ENCODE peak calls at places on chromosomes 7 and 10, in ten cellular contexts. K is CD8-positive, alpha-beta T cell; V is suprapubic skin; I is astrocyte; F is sigmoid colon; H is lower lobe of right lung; Z is PC-3; G is endodermal cell; S is cardiac muscle cell; N is prostate gland. Q is an unnamed sample. For H3K27me3, the result is how much of the 10 kb centered on the place peaks cover.

GRCh38 chr7:128366290-128366689 is 4.8 kb upstream of the PRRT4 start:
- DNase-seq in K (no peak), V (no peak), I (no peak), F (peak), H (no peak), Z (no peak), G (no peak), S (no peak), N (no peak), Q (no peak)

GRCh38 chr10:49187044-49187484 is 1.1 kb downstream of the TMEM273 start:
- DNase-seq in K (no peak), V (no peak), I (no peak), F (no peak), H (no peak), Z (no peak), G (no peak), S (no peak), N (no peak), Q (no peak)

GRCh38 chr7:44375236-44375699 is 49.9 kb upstream of the CAMK2B start:
- DNase-seq in K (no peak), V (no peak), I (no peak), F (peak), H (no peak), Z (peak), G (peak), S (peak), N (no peak), Q (no peak)

GRCh38 chr7:42053834-42054233 is 183.2 kb downstream of the GLI3 start:
- DNase-seq in K (no peak), V (no peak), I (peak), F (no peak), H (no peak), Z (peak), G (no peak), S (no peak), N (no peak), Q (no peak)

GRCh38 chr7:569996-570800 is 50.6 kb upstream of the PDGFA start:
- DNase-seq in K (no peak), V (no peak), I (no peak), F (no peak), H (peak), Z (no peak), G (no peak), S (no peak), N (no peak), Q (no peak)

GRCh38 chr7:90966346-90966745 is 297.9 kb upstream of the FZD1 start:
- DNase-seq in K (no peak), V (no peak), I (no peak), F (no peak), H (no peak), Z (no peak), G (no peak), S (no peak), N (no peak), Q (no peak)

GRCh38 chr10:29387269-29387668 is 98.4 kb downstream of the LYZL1 start:
- DNase-seq in K (no peak), V (no peak), I (no peak), F (no peak), H (no peak), Z (no peak), G (no peak), S (peak), N (no peak), Q (no peak)

GRCh38 chr7:134784251-134785049 is 5.0 kb downstream of the CALD1 start:
- DNase-seq in K (no peak), V (no peak), I (peak), F (no peak), H (no peak), Z (no peak), G (no peak), S (no peak), N (no peak), Q (no peak)

GRCh38 chr10:112071596-112072133 is 111.9 kb downstream of the GPAM start:
- DNase-seq in K (no peak), V (no peak), I (no peak), F (no peak), H (no peak), Z (peak), G (no peak), S (no peak), N (no peak), Q (no peak)

GRCh38 chr7:114539575-114539974 is 125.0 kb downstream of the FOXP2 start:
- DNase-seq in K (no peak), V (no peak), I (peak), F (no peak), H (no peak), Z (peak), G (peak), S (peak), N (no peak), Q (no peak)

GRCh38 chr10:34960983-34961382 is 129.2 kb downstream of the CUL2 start:
- DNase-seq in K (no peak), V (no peak), I (no peak), F (no peak), H (no peak), Z (peak), G (no peak), S (peak), N (no peak), Q (no peak)

GRCh38 chr7:11743016-11743415 is 89.0 kb downstream of the THSD7A start:
- DNase-seq in K (no peak), V (no peak), I (no peak), F (no peak), H (no peak), Z (no peak), G (no peak), S (no peak), N (no peak), Q (no peak)

GRCh38 chr10:35409808-35410207 is 73.5 kb downstream of the CCNY start:
- DNase-seq in K (no peak), V (no peak), I (no peak), F (peak), H (no peak), Z (no peak), G (no peak), S (no peak), N (no peak), Q (no peak)

GRCh38 chr7:79506481-79506880 is 53.0 kb upstream of the MAGI2 start:
- DNase-seq in K (no peak), V (no peak), I (peak), F (no peak), H (no peak), Z (peak), G (peak), S (peak), N (no peak), Q (no peak)

GRCh38 chr7:28297821-28298439 is 114.4 kb upstream of the CREB5 start:
- DNase-seq in K (no peak), V (no peak), I (no peak), F (no peak), H (no peak), Z (no peak), G (no peak), S (no peak), N (no peak), Q (no peak)

GRCh38 chr10:61973169-61973568 is 71.7 kb downstream of the ARID5B start:
- DNase-seq in K (no peak), V (no peak), I (no peak), F (no peak), H (no peak), Z (no peak), G (no peak), S (no peak), N (no peak), Q (no peak)

GRCh38 chr10:1050555-1050954 is 1.6 kb upstream of the IDI1 start:
- DNase-seq in K (no peak), V (no peak), I (no peak), F (no peak), H (no peak), Z (peak), G (peak), S (no peak), N (no peak), Q (no peak)

GRCh38 chr10:60731134-60731883 is 47.0 kb upstream of the CDK1 start:
- DNase-seq in K (no peak), V (no peak), I (no peak), F (no peak), H (no peak), Z (peak), G (no peak), S (no peak), N (peak), Q (no peak)

GRCh38 chr7:158997471-158997870 is 141.1 kb downstream of the DYNC2I1 start:
- DNase-seq in K (no peak), V (peak), I (no peak), F (no peak), H (no peak), Z (no peak), G (no peak), S (no peak), N (no peak), Q (no peak)

GRCh38 chr10:130737622-130738021 is 573.9 kb downstream of the TCERG1L start:
- DNase-seq in K (no peak), V (peak), I (no peak), F (peak), H (no peak), Z (no peak), G (peak), S (peak), N (no peak), Q (no peak)

GRCh38 chr7:94115316-94115715 is 111.2 kb upstream of the BET1 start:
- DNase-seq in K (no peak), V (no peak), I (peak), F (no peak), H (no peak), Z (peak), G (no peak), S (no peak), N (no peak), Q (no peak)

GRCh38 chr7:69213882-69214281 is 384.4 kb upstream of the AUTS2 start:
- DNase-seq in K (no peak), V (peak), I (peak), F (no peak), H (no peak), Z (no peak), G (no peak), S (no peak), N (no peak), Q (no peak)

GRCh38 chr7:69211336-69211735 is 386.9 kb upstream of the AUTS2 start:
- DNase-seq in K (no peak), V (peak), I (no peak), F (no peak), H (no peak), Z (no peak), G (no peak), S (no peak), N (no peak), Q (no peak)

GRCh38 chr7:69208848-69209247 is 389.4 kb upstream of the AUTS2 start:
- DNase-seq in K (no peak), V (no peak), I (no peak), F (no peak), H (no peak), Z (no peak), G (no peak), S (no peak), N (no peak), Q (no peak)

DNA sequence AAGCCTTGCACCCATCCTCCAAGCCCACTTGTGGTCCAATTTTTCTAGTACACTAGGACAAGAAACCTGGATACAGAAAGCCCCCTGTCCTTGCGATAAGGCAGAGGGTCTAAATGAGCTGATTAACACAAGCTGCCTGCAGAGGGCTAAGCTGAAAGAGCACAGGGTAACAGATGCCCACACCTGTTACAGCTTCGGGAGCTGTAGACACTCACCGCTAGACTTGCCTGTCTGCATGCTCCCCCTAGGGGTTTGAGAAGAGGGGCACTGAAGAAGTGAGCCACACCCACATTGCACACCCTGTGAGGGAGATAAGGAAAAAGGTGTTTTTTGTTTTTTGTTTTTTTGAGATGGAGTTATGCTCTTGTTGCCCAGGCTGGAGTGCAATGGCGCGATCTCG is 386.5 kb upstream of the AUTS2 start:
- DNase-seq in K (no peak), V (peak), I (no peak), F (no peak), H (no peak), Z (no peak), G (peak), S (peak), N (no peak), Q (no peak)
- TF ChIP-seq CTCF in K (no peak), V (no peak), I (no peak), F (no peak), H (no peak), Z (no peak), G (peak), S (no peak), N (no peak), Q (no peak)

GRCh38 chr10:79344502-79345195 is 2.6 kb upstream of the PPIF start:
- DNase-seq in K (no peak), V (peak), I (no peak), F (no peak), H (no peak), Z (no peak), G (no peak), S (no peak), N (no peak), Q (no peak)
- H3K27ac ChIP-seq in K (no peak), V (no peak), I (no peak), F (no peak), H (no peak), Z (no peak), G (no peak), S (peak), N (no peak), Q (no peak)

GRCh38 chr10:122725768-122726167 is 26.1 kb upstream of the C10orf120 start:
- DNase-seq in K (no peak), V (no peak), I (no peak), F (no peak), H (no peak), Z (peak), G (peak), S (no peak), N (no peak), Q (no peak)
- H3K27me3 ChIP-seq in K (under half), V (under half), I (under half), F (under half), H (under half), Z (half or more), G (under half), S (under half), N (under half), Q (under half)

GRCh38 chr10:86698207-86698940 is 30.1 kb downstream of the LDB3 start:
- DNase-seq in K (no peak), V (no peak), I (no peak), F (no peak), H (no peak), Z (no peak), G (no peak), S (no peak), N (no peak), Q (no peak)
- TF ChIP-seq CTCF in K (no peak), V (no peak), I (no peak), F (no peak), H (no peak), Z (no peak), G (peak), S (no peak), N (no peak), Q (no peak)

Q was measured in CD4-positive, alpha-beta T cell.